ENCODE peak calls at places on chromosome 18, in eight cellular contexts. One of them, this sample, is unnamed.

GRCh38 chr18:46481847-46482245 is 175.2 kb downstream of the LOXHD1 start:
- DNase-seq in pancreas: no peak
- DNase-seq in keratinocyte: peak
- DNase-seq in OCI-LY7: no peak
- DNase-seq in SJSA1: no peak
- DNase-seq in H1: no peak
- DNase-seq in fibroblast of lung: peak
- DNase-seq in AG04450: no peak
- DNase-seq in this sample: peak

GRCh38 chr18:79825913-79826312 is 28.2 kb downstream of the KCNG2 start:
- DNase-seq in pancreas: no peak
- DNase-seq in H1: no peak
- DNase-seq in SJSA1: no peak
- DNase-seq in AG04450: no peak
- DNase-seq in fibroblast of lung: no peak
- DNase-seq in keratinocyte: no peak
- DNase-seq in OCI-LY7: no peak
- DNase-seq in this sample: no peak

GRCh38 chr18:10041180-10041579 is 127.4 kb downstream of the VAPA start:
- DNase-seq in pancreas: peak
- DNase-seq in AG04450: no peak
- DNase-seq in SJSA1: no peak
- DNase-seq in OCI-LY7: no peak
- DNase-seq in H1: no peak
- DNase-seq in keratinocyte: no peak
- DNase-seq in fibroblast of lung: no peak
- DNase-seq in this sample: peak

GRCh38 chr18:33761363-33761762 is 183.3 kb downstream of the ASXL3 start:
- DNase-seq in OCI-LY7: peak
- DNase-seq in AG04450: no peak
- DNase-seq in pancreas: no peak
- DNase-seq in H1: no peak
- DNase-seq in keratinocyte: no peak
- DNase-seq in SJSA1: no peak
- DNase-seq in fibroblast of lung: peak
- DNase-seq in this sample: peak

GRCh38 chr18:21163647-21164625 is 52.3 kb upstream of the ROCK1 start:
- DNase-seq in keratinocyte: peak
- DNase-seq in fibroblast of lung: peak
- DNase-seq in pancreas: no peak
- DNase-seq in H1: no peak
- DNase-seq in OCI-LY7: no peak
- DNase-seq in SJSA1: no peak
- DNase-seq in AG04450: peak
- DNase-seq in this sample: peak

GRCh38 chr18:49878567-49878966 is 65.2 kb upstream of the ACAA2 start:
- DNase-seq in pancreas: no peak
- DNase-seq in fibroblast of lung: peak
- DNase-seq in keratinocyte: no peak
- DNase-seq in OCI-LY7: no peak
- DNase-seq in AG04450: no peak
- DNase-seq in SJSA1: peak
- DNase-seq in H1: no peak
- DNase-seq in this sample: peak

GRCh38 chr18:11984091-11984490 is 2.8 kb downstream of the IMPA2 start:
- DNase-seq in AG04450: no peak
- DNase-seq in keratinocyte: no peak
- DNase-seq in OCI-LY7: no peak
- DNase-seq in SJSA1: no peak
- DNase-seq in H1: no peak
- DNase-seq in fibroblast of lung: no peak
- DNase-seq in pancreas: no peak
- DNase-seq in this sample: no peak

GRCh38 chr18:77131100-77131651 is 1.4 kb downstream of the MBP start:
- DNase-seq in pancreas: peak
- DNase-seq in SJSA1: no peak
- DNase-seq in AG04450: no peak
- DNase-seq in OCI-LY7: peak
- DNase-seq in keratinocyte: no peak
- DNase-seq in fibroblast of lung: peak
- DNase-seq in H1: no peak
- DNase-seq in this sample: no peak

GRCh38 chr18:63567276-63567675 is 19.9 kb upstream of the SERPINB13 start:
- DNase-seq in keratinocyte: no peak
- DNase-seq in AG04450: no peak
- DNase-seq in fibroblast of lung: no peak
- DNase-seq in SJSA1: no peak
- DNase-seq in pancreas: no peak
- DNase-seq in OCI-LY7: no peak
- DNase-seq in H1: no peak
- DNase-seq in this sample: no peak

GRCh38 chr18:23357992-23358594 is 95.0 kb upstream of the RIOK3 start:
- DNase-seq in OCI-LY7: no peak
- DNase-seq in AG04450: no peak
- DNase-seq in keratinocyte: no peak
- DNase-seq in pancreas: peak
- DNase-seq in SJSA1: no peak
- DNase-seq in H1: no peak
- DNase-seq in fibroblast of lung: peak
- DNase-seq in this sample: no peak

GRCh38 chr18:2907459-2908145 is 60.8 kb downstream of the EMILIN2 start:
- DNase-seq in AG04450: no peak
- DNase-seq in fibroblast of lung: no peak
- DNase-seq in H1: no peak
- DNase-seq in pancreas: no peak
- DNase-seq in OCI-LY7: no peak
- DNase-seq in SJSA1: no peak
- DNase-seq in keratinocyte: no peak
- DNase-seq in this sample: no peak
- H3K4me3 ChIP-seq in AG04450: peak
- H3K4me3 ChIP-seq in fibroblast of lung: peak
- H3K4me3 ChIP-seq in H1: peak
- H3K4me3 ChIP-seq in pancreas: no peak
- H3K4me3 ChIP-seq in OCI-LY7: peak
- H3K4me3 ChIP-seq in SJSA1: peak
- H3K4me3 ChIP-seq in keratinocyte: no peak
- H3K4me3 ChIP-seq in this sample: no peak

DNA sequence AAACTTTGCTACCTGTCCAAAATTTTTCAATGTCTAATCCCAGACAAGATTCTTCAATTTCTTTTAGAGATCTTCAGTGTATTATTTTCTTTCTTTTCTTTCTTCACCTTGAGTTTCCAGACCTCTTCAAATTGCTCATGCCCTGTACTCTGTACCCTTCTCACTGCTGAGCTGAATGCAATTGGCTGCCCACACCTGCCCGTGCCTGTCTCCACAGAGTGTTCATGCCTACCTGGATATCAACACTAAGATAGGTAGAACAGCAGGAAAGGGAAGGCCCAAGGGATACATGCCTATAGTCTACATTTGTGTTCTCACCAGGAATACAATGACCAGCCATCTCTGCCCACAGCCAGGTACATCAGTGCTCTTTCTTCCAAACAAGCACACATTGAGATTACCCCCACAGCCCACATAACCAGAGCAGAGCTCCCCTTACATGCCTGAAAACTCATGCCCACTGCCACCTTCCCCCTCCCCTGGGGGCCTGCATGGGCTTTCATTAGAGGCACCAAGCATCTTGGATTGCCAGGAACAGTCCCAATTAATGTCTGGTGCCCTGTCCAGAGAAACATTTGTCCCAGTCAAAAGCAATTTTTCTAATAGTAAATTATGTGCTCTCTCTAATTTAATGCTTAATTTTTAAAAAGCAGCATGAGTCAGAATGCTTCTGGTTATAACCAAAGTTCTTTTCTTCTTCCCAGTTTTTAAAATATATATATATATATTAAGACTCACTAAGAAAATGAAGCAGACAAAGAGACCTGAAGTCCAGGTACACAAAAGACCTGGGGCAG is 134.9 kb upstream of the SLC14A2 start:
- DNase-seq in keratinocyte: no peak
- DNase-seq in SJSA1: no peak
- DNase-seq in AG04450: no peak
- DNase-seq in H1: no peak
- DNase-seq in OCI-LY7: no peak
- DNase-seq in pancreas: no peak
- DNase-seq in fibroblast of lung: no peak
- DNase-seq in this sample: no peak
- H3K4me3 ChIP-seq in keratinocyte: no peak
- H3K4me3 ChIP-seq in SJSA1: no peak
- H3K4me3 ChIP-seq in AG04450: no peak
- H3K4me3 ChIP-seq in H1: no peak
- H3K4me3 ChIP-seq in OCI-LY7: no peak
- H3K4me3 ChIP-seq in pancreas: no peak
- H3K4me3 ChIP-seq in fibroblast of lung: no peak
- H3K4me3 ChIP-seq in this sample: no peak

GRCh38 chr18:30650499-30650898 is 392.0 kb downstream of the DSC3 start:
- DNase-seq in SJSA1: no peak
- DNase-seq in fibroblast of lung: no peak
- DNase-seq in AG04450: no peak
- DNase-seq in pancreas: no peak
- DNase-seq in OCI-LY7: no peak
- DNase-seq in H1: no peak
- DNase-seq in keratinocyte: no peak
- DNase-seq in this sample: no peak

GRCh38 chr18:30658306-30658705 is 384.2 kb downstream of the DSC3 start:
- DNase-seq in pancreas: no peak
- DNase-seq in keratinocyte: no peak
- DNase-seq in H1: no peak
- DNase-seq in SJSA1: no peak
- DNase-seq in AG04450: no peak
- DNase-seq in OCI-LY7: no peak
- DNase-seq in fibroblast of lung: no peak
- DNase-seq in this sample: no peak

GRCh38 chr18:30652377-30652776 is 390.2 kb downstream of the DSC3 start:
- DNase-seq in keratinocyte: no peak
- DNase-seq in OCI-LY7: no peak
- DNase-seq in pancreas: no peak
- DNase-seq in SJSA1: no peak
- DNase-seq in fibroblast of lung: no peak
- DNase-seq in AG04450: no peak
- DNase-seq in H1: no peak
- DNase-seq in this sample: no peak
- H3K4me3 ChIP-seq in keratinocyte: no peak
- H3K4me3 ChIP-seq in OCI-LY7: no peak
- H3K4me3 ChIP-seq in pancreas: no peak
- H3K4me3 ChIP-seq in SJSA1: no peak
- H3K4me3 ChIP-seq in fibroblast of lung: no peak
- H3K4me3 ChIP-seq in AG04450: no peak
- H3K4me3 ChIP-seq in H1: no peak
- H3K4me3 ChIP-seq in this sample: no peak

GRCh38 chr18:70423988-70424387 is 135.1 kb downstream of the SOCS6 start:
- DNase-seq in pancreas: no peak
- DNase-seq in keratinocyte: peak
- DNase-seq in AG04450: no peak
- DNase-seq in OCI-LY7: no peak
- DNase-seq in H1: no peak
- DNase-seq in SJSA1: peak
- DNase-seq in fibroblast of lung: peak
- DNase-seq in this sample: no peak

GRCh38 chr18:70421471-70421870 is 132.6 kb downstream of the SOCS6 start:
- DNase-seq in OCI-LY7: no peak
- DNase-seq in SJSA1: peak
- DNase-seq in fibroblast of lung: peak
- DNase-seq in AG04450: no peak
- DNase-seq in pancreas: no peak
- DNase-seq in H1: no peak
- DNase-seq in keratinocyte: no peak
- DNase-seq in this sample: no peak

GRCh38 chr18:70423120-70423519 is 134.3 kb downstream of the SOCS6 start:
- DNase-seq in fibroblast of lung: no peak
- DNase-seq in pancreas: no peak
- DNase-seq in keratinocyte: no peak
- DNase-seq in AG04450: no peak
- DNase-seq in H1: no peak
- DNase-seq in OCI-LY7: no peak
- DNase-seq in SJSA1: peak
- DNase-seq in this sample: no peak

GRCh38 chr18:70420151-70420898 is 131.5 kb downstream of the SOCS6 start:
- DNase-seq in H1: no peak
- DNase-seq in OCI-LY7: no peak
- DNase-seq in keratinocyte: no peak
- DNase-seq in SJSA1: peak
- DNase-seq in pancreas: no peak
- DNase-seq in AG04450: no peak
- DNase-seq in fibroblast of lung: peak
- DNase-seq in this sample: peak

GRCh38 chr18:70422061-70422965 is 133.5 kb downstream of the SOCS6 start:
- DNase-seq in pancreas: peak
- DNase-seq in H1: no peak
- DNase-seq in OCI-LY7: no peak
- DNase-seq in SJSA1: peak
- DNase-seq in fibroblast of lung: peak
- DNase-seq in AG04450: peak
- DNase-seq in keratinocyte: peak
- DNase-seq in this sample: peak
- H3K4me3 ChIP-seq in pancreas: no peak
- H3K4me3 ChIP-seq in H1: no peak
- H3K4me3 ChIP-seq in OCI-LY7: no peak
- H3K4me3 ChIP-seq in SJSA1: no peak
- H3K4me3 ChIP-seq in fibroblast of lung: no peak
- H3K4me3 ChIP-seq in AG04450: no peak
- H3K4me3 ChIP-seq in keratinocyte: no peak
- H3K4me3 ChIP-seq in this sample: no peak

DNA sequence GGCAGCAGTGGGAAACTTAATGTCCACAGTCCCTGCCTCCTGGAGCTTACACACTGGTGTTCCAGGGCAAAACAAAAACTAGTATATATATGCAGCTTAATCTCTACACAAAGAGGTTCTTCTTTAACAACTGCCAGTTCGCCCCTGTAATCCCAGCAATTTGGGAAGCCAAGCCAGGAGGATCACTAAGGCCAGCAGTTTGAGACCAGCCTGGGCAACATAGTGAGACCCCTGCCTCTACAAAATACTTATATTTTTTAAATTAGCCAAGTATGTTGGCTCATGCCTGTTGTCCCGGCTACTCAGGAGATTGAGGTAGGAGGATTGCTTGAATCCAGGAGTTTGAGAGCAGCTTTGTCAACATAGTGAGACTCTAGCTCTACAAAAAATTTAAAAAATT is 17.2 kb upstream of the NEDD4L start:
- DNase-seq in AG04450: no peak
- DNase-seq in OCI-LY7: no peak
- DNase-seq in H1: no peak
- DNase-seq in fibroblast of lung: no peak
- DNase-seq in keratinocyte: no peak
- DNase-seq in pancreas: no peak
- DNase-seq in SJSA1: no peak
- DNase-seq in this sample: no peak
- H3K4me3 ChIP-seq in AG04450: no peak
- H3K4me3 ChIP-seq in OCI-LY7: no peak
- H3K4me3 ChIP-seq in H1: no peak
- H3K4me3 ChIP-seq in fibroblast of lung: no peak
- H3K4me3 ChIP-seq in keratinocyte: no peak
- H3K4me3 ChIP-seq in pancreas: no peak
- H3K4me3 ChIP-seq in SJSA1: no peak
- H3K4me3 ChIP-seq in this sample: no peak